ENCODE peak calls at places on chromosome 14, in nine cellular contexts. Z is left ventricle myocardium inferior; W is tibial artery; L is neural progenitor cell; P is CD4-positive, alpha-beta T cell; R is prostate gland; S is CD4-positive, alpha-beta memory T cell; E is AG04450; J is lower lobe of right lung. C is an unnamed sample.

GRCh38 chr14:23056257-23056955 is 914 bp downstream of the CDH24 start:
- DNase-seq in Z (peak), W (peak), L (peak), P (peak), R (peak), S (peak), E (no peak), J (peak), C (peak)

GRCh38 chr14:59492419-59492818 is 8.1 kb downstream of the JKAMP start:
- DNase-seq in Z (no peak), W (no peak), L (no peak), P (no peak), R (no peak), S (no peak), E (no peak), J (no peak), C (no peak)

GRCh38 chr14:104770851-104771272 is 17.9 kb downstream of the SIVA1 start:
- DNase-seq in Z (no peak), W (no peak), L (no peak), P (no peak), R (no peak), S (no peak), E (no peak), J (no peak), C (no peak)

GRCh38 chr14:99905121-99905520 is 111.9 kb downstream of the EML1 start:
- DNase-seq in Z (no peak), W (no peak), L (no peak), P (no peak), R (no peak), S (no peak), E (no peak), J (no peak), C (no peak)

GRCh38 chr14:80621701-80622100 is 319.8 kb downstream of the CEP128 start:
- DNase-seq in Z (no peak), W (no peak), L (no peak), P (no peak), R (no peak), S (no peak), E (peak), J (no peak), C (no peak)

GRCh38 chr14:28243600-28243999 is 523.0 kb upstream of the FOXG1 start:
- DNase-seq in Z (no peak), W (no peak), L (peak), P (no peak), R (no peak), S (no peak), E (no peak), J (no peak), C (no peak)

GRCh38 chr14:29282169-29282568 is 515.6 kb downstream of the FOXG1 start:
- DNase-seq in Z (no peak), W (no peak), L (no peak), P (no peak), R (no peak), S (no peak), E (peak), J (no peak), C (no peak)

GRCh38 chr14:42854061-42854460 is 1247.4 kb downstream of the LRFN5 start:
- DNase-seq in Z (no peak), W (no peak), L (no peak), P (no peak), R (no peak), S (no peak), E (peak), J (no peak), C (no peak)

GRCh38 chr14:58078068-58078467 is 73.9 kb downstream of the ARMH4 start:
- DNase-seq in Z (no peak), W (no peak), L (no peak), P (no peak), R (no peak), S (no peak), E (peak), J (no peak), C (no peak)

GRCh38 chr14:82075566-82075965 is 541.9 kb upstream of the SEL1L start:
- DNase-seq in Z (peak), W (no peak), L (peak), P (no peak), R (peak), S (no peak), E (no peak), J (no peak), C (peak)

GRCh38 chr14:96752594-96752993 is 44.6 kb upstream of the VRK1 start:
- DNase-seq in Z (no peak), W (no peak), L (no peak), P (no peak), R (no peak), S (no peak), E (no peak), J (no peak), C (no peak)

GRCh38 chr14:93960774-93961438 is 15.5 kb downstream of the ASB2 start:
- DNase-seq in Z (no peak), W (no peak), L (no peak), P (no peak), R (no peak), S (no peak), E (no peak), J (no peak), C (no peak)

GRCh38 chr14:95490727-95491451 is 25.6 kb downstream of the SYNE3 start:
- DNase-seq in Z (peak), W (peak), L (no peak), P (no peak), R (no peak), S (no peak), E (no peak), J (no peak), C (no peak)
- H3K27ac ChIP-seq in Z (peak), W (peak), L (no peak), P (no peak), R (no peak), S (no peak), E (no peak), J (no peak), C (peak)

GRCh38 chr14:102351023-102351422 is 11.7 kb downstream of the CINP start:
- DNase-seq in Z (peak), W (no peak), L (no peak), P (no peak), R (no peak), S (no peak), E (no peak), J (no peak), C (no peak)
- H3K27ac ChIP-seq in Z (peak), W (no peak), L (no peak), P (no peak), R (no peak), S (no peak), E (no peak), J (peak), C (peak)

DNA sequence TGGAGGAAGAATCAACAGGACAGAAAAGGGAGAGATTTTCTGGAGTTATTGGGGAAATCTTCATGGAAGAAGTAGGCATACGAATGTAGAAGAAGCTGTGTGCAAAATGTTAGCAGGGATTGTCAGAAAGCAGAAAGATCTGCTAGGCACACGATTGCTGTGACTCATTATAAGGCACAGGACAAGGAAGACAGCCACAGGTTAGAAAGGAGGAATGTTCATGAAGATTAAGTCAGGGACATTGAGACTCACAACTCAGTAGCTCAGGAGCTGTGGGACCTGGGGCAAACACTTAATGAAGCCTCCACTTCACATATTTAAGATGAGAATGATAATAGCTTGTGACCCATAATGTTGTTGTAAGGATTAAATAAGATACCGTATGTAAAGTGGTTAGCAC is 26.7 kb upstream of the RTRAF start:
- DNase-seq in Z (no peak), W (no peak), L (no peak), P (no peak), R (no peak), S (no peak), E (no peak), J (no peak), C (no peak)
- H3K27ac ChIP-seq in Z (peak), W (no peak), L (no peak), P (peak), R (no peak), S (no peak), E (no peak), J (no peak), C (peak)

DNA sequence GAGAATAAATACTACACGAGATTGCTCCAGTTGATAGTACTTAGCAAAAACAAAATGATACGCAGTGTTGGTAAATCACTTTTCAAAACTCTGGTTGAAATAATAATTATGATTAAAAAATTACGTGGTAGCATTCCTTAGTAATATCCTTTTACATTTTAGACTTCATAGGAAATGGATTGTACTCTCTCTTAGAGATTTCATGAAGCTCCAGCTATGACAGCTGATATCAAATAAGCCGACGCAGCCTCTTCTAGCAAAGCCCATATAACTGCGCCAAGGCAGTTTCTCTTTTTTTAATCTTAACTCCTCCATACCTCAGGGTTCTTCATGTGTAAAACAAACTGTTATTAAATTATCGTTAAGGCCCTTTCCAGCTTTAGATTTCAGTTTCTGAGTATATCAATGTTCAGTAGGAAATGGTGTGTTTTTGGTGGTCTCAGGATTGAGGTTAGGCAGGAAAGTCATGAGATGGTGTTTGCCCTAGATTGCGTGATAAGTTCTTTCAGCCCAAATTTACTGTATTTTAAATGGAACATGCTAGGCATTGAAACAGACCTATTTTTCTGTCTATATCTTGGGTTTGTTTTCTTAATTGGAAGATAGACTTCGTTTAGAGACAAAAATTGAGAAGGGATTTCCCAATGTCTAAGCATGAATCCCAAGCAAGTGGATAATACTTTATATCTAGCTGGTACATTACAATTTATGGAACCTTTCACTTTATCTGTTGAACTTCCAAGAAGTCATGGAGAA is 893 bp upstream of the CFL2 start:
- DNase-seq in Z (no peak), W (no peak), L (no peak), P (no peak), R (no peak), S (no peak), E (no peak), J (no peak), C (no peak)
- H3K27ac ChIP-seq in Z (peak), W (peak), L (no peak), P (no peak), R (peak), S (peak), E (peak), J (peak), C (peak)

C was measured in stomach.